ENCODE peak calls at places on chromosomes 6 and 20, in nine cellular contexts. Z is astrocyte of the cerebellum; L is activated CD8-positive, alpha-beta T cell treated with anti-CD3 and anti-CD28 coated beads for 36 hours; I is endothelial cell; Q is AG09309; S is fibroblast of pulmonary artery; O is A549; N is psoas muscle; M is mammary epithelial cell. K is an unnamed sample.

GRCh38 chr6:125020385-125020784 is 58.1 kb downstream of the RNF217 start:
- DNase-seq in O (no peak), S (no peak), N (no peak), M (no peak), I (no peak), L (no peak), Z (no peak), Q (peak), K (peak)

GRCh38 chr6:163170294-163170883 is 244.1 kb upstream of the QKI start:
- DNase-seq in Z (no peak), N (no peak), O (peak), M (no peak), I (no peak), S (peak), L (peak), Q (no peak), K (no peak)

GRCh38 chr6:44789790-44790189 is 402.3 kb downstream of the CDC5L start:
- DNase-seq in Z (no peak), N (no peak), O (no peak), Q (no peak), M (no peak), L (no peak), S (no peak), I (no peak), K (no peak)

GRCh38 chr6:96836579-96837137 is 619 bp downstream of the GPR63 start:
- DNase-seq in S (peak), M (peak), Q (no peak), O (peak), L (no peak), Z (no peak), I (peak), N (no peak), K (no peak)

GRCh38 chr6:25054469-25054868 is 118.7 kb upstream of the RIPOR2 start:
- DNase-seq in Q (peak), S (peak), Z (peak), M (peak), L (no peak), N (no peak), O (no peak), I (no peak), K (no peak)

GRCh38 chr6:162245831-162246230 is 481.7 kb downstream of the PRKN start:
- DNase-seq in L (no peak), M (no peak), Z (no peak), O (peak), N (no peak), S (no peak), I (no peak), Q (no peak), K (no peak)

GRCh38 chr6:123062645-123063044 is 66.6 kb downstream of the CLVS2 start:
- DNase-seq in S (no peak), Z (no peak), L (no peak), M (no peak), I (no peak), Q (no peak), O (no peak), N (no peak), K (no peak)

GRCh38 chr6:80433010-80433665 is 326.7 kb downstream of the BCKDHB start:
- DNase-seq in I (no peak), O (no peak), Z (no peak), M (no peak), N (no peak), Q (no peak), L (no peak), S (no peak), K (no peak)

GRCh38 chr20:37770908-37771307 is 77.1 kb downstream of the CTNNBL1 start:
- DNase-seq in Q (no peak), I (no peak), M (no peak), L (no peak), Z (no peak), S (no peak), O (no peak), N (no peak), K (no peak)

GRCh38 chr20:58886546-58886945 is 34.0 kb downstream of the GNAS start:
- DNase-seq in L (no peak), N (no peak), I (no peak), Q (no peak), Z (no peak), M (no peak), S (no peak), O (no peak), K (no peak)

GRCh38 chr20:61927826-61928541 is 137.7 kb downstream of the TAF4 start:
- DNase-seq in S (no peak), M (no peak), Z (no peak), L (no peak), O (no peak), N (no peak), Q (no peak), I (no peak), K (no peak)

DNA sequence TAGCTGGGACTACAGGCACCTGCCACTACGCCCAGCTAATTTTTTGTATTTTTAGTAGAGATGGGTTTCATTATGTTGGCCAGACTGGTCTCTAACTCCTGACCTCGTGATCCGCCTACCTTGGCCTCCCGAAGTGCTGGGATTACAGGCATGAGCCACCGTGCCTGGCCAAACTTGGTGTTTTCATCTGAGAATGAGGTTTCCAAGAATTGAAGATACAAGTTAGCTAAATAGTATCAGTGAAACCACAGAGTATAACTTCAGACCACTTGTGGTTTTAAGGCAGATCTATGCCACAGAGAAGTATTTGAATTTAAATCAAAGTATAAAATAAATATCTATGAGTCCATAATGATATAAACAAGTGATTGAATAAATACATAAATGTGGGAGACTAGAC is 70.1 kb downstream of the SLC16A10 start:
- DNase-seq in Q (no peak), O (no peak), Z (no peak), M (no peak), I (no peak), S (no peak), N (no peak), L (peak), K (no peak)
- TF ChIP-seq CTCF in Q (no peak), O (no peak), Z (no peak), M (no peak), I (no peak), S (no peak), N (no peak), L (no peak), K (no peak)

GRCh38 chr6:39451831-39452230 is 129.3 kb upstream of the KCNK16 start:
- DNase-seq in O (peak), M (no peak), I (no peak), Z (no peak), Q (no peak), L (peak), N (no peak), S (no peak), K (no peak)
- TF ChIP-seq CTCF in O (no peak), M (peak), I (peak), Z (peak), Q (peak), L (peak), N (peak), S (peak), K (peak)

DNA sequence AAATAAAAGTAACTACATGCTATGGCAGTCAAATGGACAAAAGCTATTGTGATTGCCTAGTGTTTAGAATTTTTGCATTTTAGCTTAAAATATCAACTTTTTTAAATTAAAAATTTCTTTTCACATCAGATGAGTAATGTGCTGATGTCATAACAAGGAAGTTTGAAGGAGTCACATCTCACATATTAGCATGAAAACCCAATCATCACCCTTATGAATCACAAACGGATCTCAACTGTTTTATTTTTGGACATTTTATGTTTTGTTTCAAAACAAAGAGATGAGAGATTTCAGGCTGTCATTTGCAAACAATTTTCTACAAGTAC is 53.6 kb upstream of the TRERF1 start:
- DNase-seq in I (no peak), N (no peak), O (peak), Q (no peak), L (no peak), S (peak), M (peak), Z (no peak), K (no peak)
- TF ChIP-seq CTCF in I (no peak), N (no peak), O (no peak), Q (no peak), L (no peak), S (no peak), M (no peak), Z (no peak), K (no peak)

DNA sequence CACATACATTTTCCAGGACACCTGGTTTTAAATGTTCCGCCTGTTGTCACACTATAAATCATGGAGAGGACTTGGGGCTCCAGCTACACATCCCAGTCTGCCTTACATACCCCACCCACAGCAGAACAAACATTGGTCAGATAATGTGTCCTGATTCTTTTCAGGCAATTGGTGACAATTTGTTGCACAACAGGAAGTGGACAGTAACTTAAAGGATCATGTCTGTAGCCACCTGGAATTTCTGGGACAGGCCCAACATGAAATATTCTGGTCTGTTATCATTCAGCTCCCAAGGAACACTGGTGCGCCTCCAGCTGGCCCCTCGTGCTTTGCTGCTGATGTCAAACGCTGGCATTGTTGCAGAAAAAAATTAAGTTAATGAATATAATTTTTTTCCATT is 117.2 kb downstream of the SOBP start:
- DNase-seq in Z (no peak), L (no peak), O (no peak), M (no peak), I (no peak), N (peak), S (peak), Q (no peak), K (no peak)
- TF ChIP-seq CTCF in Z (no peak), L (no peak), O (no peak), M (no peak), I (no peak), N (no peak), S (peak), Q (no peak), K (no peak)

GRCh38 chr20:25079171-25079570 is 2.8 kb downstream of the VSX1 start:
- DNase-seq in M (no peak), L (no peak), Z (no peak), N (no peak), O (no peak), Q (no peak), I (no peak), S (no peak), K (no peak)

GRCh38 chr20:25076201-25076600 is 5.7 kb downstream of the VSX1 start:
- DNase-seq in M (no peak), S (no peak), Z (no peak), L (no peak), I (no peak), O (no peak), Q (no peak), N (no peak), K (no peak)

GRCh38 chr20:25078662-25079061 is 3.3 kb downstream of the VSX1 start:
- DNase-seq in Q (no peak), O (no peak), L (no peak), S (no peak), M (no peak), I (no peak), N (no peak), Z (no peak), K (no peak)

GRCh38 chr20:25077610-25078169 is 4.3 kb downstream of the VSX1 start:
- DNase-seq in S (peak), M (no peak), N (peak), Q (no peak), O (peak), I (peak), Z (no peak), L (peak), K (no peak)

GRCh38 chr20:25076731-25077609 is 5.0 kb downstream of the VSX1 start:
- DNase-seq in L (peak), S (peak), M (peak), O (peak), Z (no peak), Q (no peak), N (no peak), I (no peak), K (no peak)
- TF ChIP-seq CTCF in L (no peak), S (peak), M (peak), O (peak), Z (peak), Q (peak), N (peak), I (no peak), K (no peak)

GRCh38 chr20:3407426-3408250 is at the start of gene DNAAF9:
- DNase-seq in Z (peak), N (peak), L (peak), Q (no peak), S (peak), M (peak), I (peak), O (peak), K (peak)
- TF ChIP-seq CTCF in Z (peak), N (peak), L (peak), Q (peak), S (no peak), M (peak), I (peak), O (peak), K (no peak)

GRCh38 chr20:7926767-7927166 is 13.5 kb downstream of the HAO1 start:
- DNase-seq in I (no peak), N (no peak), O (peak), S (peak), L (peak), Q (peak), Z (peak), M (no peak), K (peak)
- TF ChIP-seq CTCF in I (peak), N (peak), O (peak), S (peak), L (peak), Q (peak), Z (peak), M (peak), K (peak)

K was measured in HFF-Myc.